ENCODE peak calls at places on chromosomes 7 and 10, in five cellular contexts. L, Y, J, C and I are unnamed samples.

GRCh38 chr7:80654887-80655340 is 16.5 kb downstream of the CD36 start:
- DNase-seq in L (no peak), Y (no peak), J (no peak), C (no peak), I (no peak)

GRCh38 chr7:13217762-13218161 is 530.3 kb downstream of the ARL4A start:
- DNase-seq in L (no peak), Y (no peak), J (no peak), C (no peak), I (no peak)

GRCh38 chr7:155598810-155599210 is 45.7 kb upstream of the RBM33 start:
- DNase-seq in L (peak; percentile 87), Y (peak; percentile 88), J (peak; percentile 88), C (peak; percentile 48), I (peak; percentile 83)

GRCh38 chr7:45457591-45457990 is 116.6 kb upstream of the ADCY1 start:
- DNase-seq in L (no peak), Y (no peak), J (peak; percentile 44), C (no peak), I (no peak)

GRCh38 chr7:104018425-104018824 is 29.0 kb upstream of the RELN start:
- DNase-seq in L (no peak), Y (no peak), J (no peak), C (no peak), I (no peak)

GRCh38 chr7:155093586-155093985 is 23.5 kb downstream of the HTR5A start:
- DNase-seq in L (no peak), Y (no peak), J (no peak), C (no peak), I (peak; percentile 54)

GRCh38 chr7:4610768-4611467 is 71.2 kb upstream of the FOXK1 start:
- DNase-seq in L (peak; percentile 76), Y (peak; percentile 81), J (peak; percentile 77), C (peak; percentile 73), I (peak; percentile 71)

GRCh38 chr10:117960345-117960744 is 86.4 kb downstream of the RAB11FIP2 start:
- DNase-seq in L (no peak), Y (peak; percentile 7), J (no peak), C (no peak), I (no peak)

GRCh38 chr10:93436577-93436976 is 45.6 kb downstream of the MYOF start:
- DNase-seq in L (no peak), Y (peak; percentile 77), J (no peak), C (no peak), I (no peak)

GRCh38 chr7:155206286-155207020 is 91.2 kb upstream of the INSIG1 start:
- DNase-seq in L (no peak), Y (no peak), J (no peak), C (no peak), I (peak; percentile 52)

GRCh38 chr7:117350027-117350426 is 27.2 kb upstream of the WNT2 start:
- DNase-seq in L (peak; percentile 11), Y (no peak), J (no peak), C (peak; percentile 26), I (no peak)

GRCh38 chr10:71887767-71888166 is 36.7 kb upstream of the PSAP start:
- DNase-seq in L (no peak), Y (no peak), J (no peak), C (no peak), I (no peak)

GRCh38 chr7:81583882-81584533 is 185.8 kb downstream of the HGF start:
- DNase-seq in L (no peak), Y (no peak), J (no peak), C (no peak), I (no peak)

GRCh38 chr7:39709768-39710291 is 86.5 kb downstream of the RALA start:
- DNase-seq in L (peak; percentile 68), Y (peak; percentile 74), J (no peak), C (no peak), I (no peak)

GRCh38 chr7:90511776-90512175 is 42.3 kb downstream of the PTTG1IP2 start:
- DNase-seq in L (no peak), Y (no peak), J (no peak), C (no peak), I (no peak)

GRCh38 chr10:106740071-106740470 is 424.4 kb downstream of the SORCS1 start:
- DNase-seq in L (no peak), Y (no peak), J (no peak), C (no peak), I (no peak)

GRCh38 chr10:48209246-48209645 is 65.2 kb downstream of the FRMPD2 start:
- DNase-seq in L (no peak), Y (no peak), J (no peak), C (no peak), I (no peak)

GRCh38 chr7:90211391-90212148 is at the start of gene STEAP2:
- DNase-seq in L (peak; percentile 93), Y (peak; percentile 95), J (peak; percentile 96), C (peak; percentile 82), I (peak; percentile 11)

GRCh38 chr7:1085910-1086421 is 1.9 kb upstream of the GPER1 start:
- DNase-seq in L (no peak), Y (no peak), J (no peak), C (no peak), I (no peak)

GRCh38 chr10:17835688-17836087 is 26.5 kb downstream of the MRC1 start:
- DNase-seq in L (peak; percentile 2), Y (peak; percentile 39), J (no peak), C (peak; percentile 72), I (no peak)

GRCh38 chr10:78672898-78673297 is 395.9 kb upstream of the ZMIZ1 start:
- DNase-seq in L (no peak), Y (no peak), J (no peak), C (no peak), I (no peak)

GRCh38 chr10:6186894-6187256 is 15.9 kb upstream of the PFKFB3 start:
- DNase-seq in L (no peak), Y (no peak), J (no peak), C (no peak), I (no peak)

GRCh38 chr7:139735912-139736595 is 41.7 kb downstream of the HIPK2 start:
- DNase-seq in L (no peak), Y (no peak), J (no peak), C (no peak), I (no peak)

GRCh38 chr10:56116684-56117083 is 244.4 kb downstream of the ZWINT start:
- DNase-seq in L (peak; percentile 23), Y (peak; percentile 9), J (peak; percentile 2), C (no peak), I (peak; percentile 35)

GRCh38 chr7:21450876-21451275 is 23.0 kb downstream of the SP4 start:
- DNase-seq in L (no peak), Y (no peak), J (no peak), C (no peak), I (no peak)

GRCh38 chr10:60989400-60989876 is 45.5 kb upstream of the RHOBTB1 start:
- DNase-seq in L (no peak), Y (peak; percentile 30), J (no peak), C (no peak), I (no peak)

GRCh38 chr10:16816142-16816541 is 1.1 kb downstream of the RSU1 start:
- DNase-seq in L (no peak), Y (no peak), J (peak; percentile 9), C (no peak), I (no peak)

GRCh38 chr10:98285416-98285815 is 17.4 kb upstream of the LOXL4 start:
- DNase-seq in L (no peak), Y (no peak), J (no peak), C (no peak), I (no peak)

GRCh38 chr7:158439035-158439434 is 148.6 kb downstream of the PTPRN2 start:
- DNase-seq in L (no peak), Y (no peak), J (no peak), C (no peak), I (no peak)

GRCh38 chr10:124547651-124548168 is 86.1 kb downstream of the LHPP start:
- DNase-seq in L (no peak), Y (peak; percentile 53), J (peak; percentile 67), C (no peak), I (no peak)
- TF ChIP-seq EZH2phosphoT487 in L (no peak), Y (no peak), J (no peak), C (no peak), I (no peak)

GRCh38 chr10:58756126-58756525 is 243.5 kb downstream of the BICC1 start:
- DNase-seq in L (no peak), Y (no peak), J (no peak), C (no peak), I (peak; percentile 36)
- TF ChIP-seq EZH2phosphoT487 in L (no peak), Y (no peak), J (no peak), C (no peak), I (no peak)

GRCh38 chr7:27088002-27088931 is 7.5 kb downstream of the HOXA1 start:
- DNase-seq in L (no peak), Y (no peak), J (peak; percentile 33), C (no peak), I (no peak)
- TF ChIP-seq EZH2phosphoT487 in L (peak; percentile 71), Y (no peak), J (no peak), C (no peak), I (no peak)

DNA sequence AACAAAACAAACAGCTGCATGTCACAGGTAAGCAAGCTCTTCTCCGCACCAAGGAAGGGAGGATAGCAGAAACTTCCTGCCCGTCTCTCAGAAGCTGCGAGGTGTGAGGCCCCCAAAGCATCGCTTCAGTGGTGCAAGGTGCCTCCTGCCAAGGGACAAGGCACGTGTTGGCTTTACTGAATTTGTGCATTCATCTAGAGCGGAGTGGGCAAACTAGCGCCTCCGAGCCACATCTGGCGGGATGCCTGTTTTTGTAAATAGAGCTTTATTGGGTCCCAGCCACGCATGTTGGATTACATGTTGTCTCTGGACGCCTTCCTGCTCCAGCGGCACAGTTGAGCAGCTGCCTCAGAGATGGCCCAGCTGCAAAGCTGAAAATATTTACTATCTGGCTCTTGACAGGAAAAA is 27.7 kb downstream of the PHYH start:
- DNase-seq in L (peak; percentile 9), Y (peak; percentile 76), J (peak; percentile 29), C (no peak), I (peak; percentile 76)
- TF ChIP-seq EZH2phosphoT487 in L (no peak), Y (no peak), J (no peak), C (no peak), I (no peak)

GRCh38 chr7:96273716-96274115 is 48.2 kb downstream of the SLC25A13 start:
- DNase-seq in L (no peak), Y (no peak), J (no peak), C (no peak), I (no peak)
- TF ChIP-seq EZH2phosphoT487 in L (no peak), Y (no peak), J (no peak), C (no peak), I (no peak)